ENCODE peak calls at places on chromosomes 7 and 10, in five cellular contexts. C is A549; G is lower lobe of right lung; T is PC-9; D is stimulated activated CD8-positive, alpha-beta memory T cell treated with anti-CD3 and anti-CD28 coated beads, Interleukin-15, amount 100 ng/mL, for 24 hours. F is an unnamed sample.

GRCh38 chr7:64886956-64887545 is 16.0 kb upstream of the ZNF273 start:
- DNase-seq in C (no peak), G (no peak), T (no peak), D (no peak), F (no peak)

GRCh38 chr10:102646610-102647432 is 2.5 kb downstream of the TRIM8 start:
- DNase-seq in C (no peak), G (peak), T (no peak), D (no peak), F (no peak)

GRCh38 chr7:77362905-77363304 is 53.2 kb downstream of the GSAP start:
- DNase-seq in C (no peak), G (no peak), T (no peak), D (no peak), F (no peak)

GRCh38 chr10:22875584-22875983 is 52.3 kb upstream of the ARMC3 start:
- DNase-seq in C (no peak), G (no peak), T (no peak), D (no peak), F (no peak)

GRCh38 chr10:120477006-120477722 is 20.1 kb downstream of the PLPP4 start:
- DNase-seq in C (no peak), G (no peak), T (no peak), D (no peak), F (no peak)

GRCh38 chr7:112112822-112113255 is 93.4 kb downstream of the DOCK4 start:
- DNase-seq in C (no peak), G (no peak), T (no peak), D (no peak), F (no peak)

GRCh38 chr10:98030093-98030821 is at the start of gene CRTAC1:
- DNase-seq in C (peak), G (peak), T (no peak), D (no peak), F (no peak)

GRCh38 chr10:29109700-29110099 is 179.2 kb upstream of the LYZL1 start:
- DNase-seq in C (no peak), G (no peak), T (no peak), D (no peak), F (no peak)

GRCh38 chr7:140694592-140694991 is 1.9 kb upstream of the NDUFB2 start:
- DNase-seq in C (no peak), G (no peak), T (no peak), D (no peak), F (no peak)

GRCh38 chr10:87092356-87092860 is 2.2 kb downstream of the GLUD1 start:
- DNase-seq in C (no peak), G (no peak), T (peak), D (no peak), F (no peak)

GRCh38 chr10:27464993-27465392 is 39.1 kb upstream of the RAB18 start:
- DNase-seq in C (no peak), G (no peak), T (no peak), D (no peak), F (no peak)

GRCh38 chr7:94289071-94289470 is 105.6 kb upstream of the COL1A2 start:
- DNase-seq in C (peak), G (peak), T (peak), D (no peak), F (peak)